ENCODE peak calls at places on chromosomes 3 and 15, in six cellular contexts. J, H, O, I, B and Q are unnamed samples.

GRCh38 chr15:25877681-25878080 is 14.6 kb upstream of the ATP10A start:
- DNase-seq in J (peak), H (no peak), O (no peak), I (no peak), B (no peak), Q (no peak)

GRCh38 chr3:100260081-100260684 is 609 bp upstream of the TBC1D23 start:
- DNase-seq in J (peak), H (no peak), O (peak), I (no peak), B (no peak), Q (peak)

GRCh38 chr3:175238848-175239247 is 379.7 kb downstream of the NAALADL2 start:
- DNase-seq in J (no peak), H (no peak), O (no peak), I (no peak), B (no peak), Q (peak)

GRCh38 chr15:71807691-71808091 is 2.7 kb upstream of the NR2E3 start:
- DNase-seq in J (peak), H (no peak), O (no peak), I (no peak), B (no peak), Q (no peak)

GRCh38 chr3:131396170-131396569 is 14.6 kb downstream of the NUDT16 start:
- DNase-seq in J (peak), H (no peak), O (no peak), I (no peak), B (no peak), Q (no peak)

GRCh38 chr3:128613083-128613829 is 37.4 kb downstream of the RPN1 start:
- DNase-seq in J (no peak), H (no peak), O (no peak), I (no peak), B (no peak), Q (no peak)

GRCh38 chr3:67357610-67358458 is 296.6 kb downstream of the SUCLG2 start:
- DNase-seq in J (peak), H (no peak), O (peak), I (no peak), B (no peak), Q (peak)

GRCh38 chr15:31483053-31483923 is 156.7 kb downstream of the KLF13 start:
- DNase-seq in J (no peak), H (peak), O (no peak), I (peak), B (peak), Q (no peak)

GRCh38 chr15:29143909-29144308 is 125.7 kb downstream of the NSMCE3 start:
- DNase-seq in J (peak), H (no peak), O (no peak), I (no peak), B (no peak), Q (no peak)

GRCh38 chr3:172839679-172840078 is 89.2 kb downstream of the ECT2 start:
- DNase-seq in J (no peak), H (no peak), O (no peak), I (no peak), B (no peak), Q (no peak)

GRCh38 chr3:53030864-53031445 is 14.9 kb downstream of the SFMBT1 start:
- DNase-seq in J (no peak), H (peak), O (no peak), I (no peak), B (peak), Q (no peak)

GRCh38 chr3:7075901-7076300 is 215.0 kb downstream of the GRM7 start:
- DNase-seq in J (no peak), H (no peak), O (no peak), I (no peak), B (no peak), Q (no peak)

GRCh38 chr15:90648137-90649070 is 68.7 kb upstream of the BLM start:
- DNase-seq in J (peak), H (no peak), O (peak), I (peak), B (peak), Q (peak)

GRCh38 chr3:83953417-83954089 is 1005.2 kb upstream of the CADM2 start:
- DNase-seq in J (no peak), H (no peak), O (no peak), I (no peak), B (no peak), Q (no peak)

GRCh38 chr15:73854265-73854664 is 19.1 kb upstream of the TBC1D21 start:
- DNase-seq in J (no peak), H (no peak), O (no peak), I (no peak), B (no peak), Q (no peak)

GRCh38 chr15:72227192-72227586 is 3.8 kb downstream of the PKM start:
- DNase-seq in J (peak), H (no peak), O (no peak), I (no peak), B (no peak), Q (no peak)

GRCh38 chr3:182763896-182764295 is 29.4 kb upstream of the ATP11B start:
- DNase-seq in J (no peak), H (no peak), O (no peak), I (no peak), B (no peak), Q (no peak)

GRCh38 chr3:53078656-53079055 is 32.8 kb upstream of the SFMBT1 start:
- DNase-seq in J (no peak), H (no peak), O (no peak), I (no peak), B (no peak), Q (no peak)

GRCh38 chr3:190591080-190591479 is 77.2 kb downstream of the IL1RAP start:
- DNase-seq in J (no peak), H (no peak), O (no peak), I (no peak), B (no peak), Q (no peak)